ENCODE peak calls at places on chromosomes 4 and X, in five cellular contexts. G, X, S, E and M are unnamed samples.
A peak's percentile ranks its signal among the peaks of the same experiment; 100 is the strongest.

GRCh38 chr4:125315571-125316390 is 1.0 kb downstream of the FAT4 start:
- DNase-seq in G (peak; percentile 72), X (no peak), S (peak; percentile 75), E (peak; percentile 53), M (peak; percentile 31)

GRCh38 chr4:6740347-6740746 is 24.4 kb downstream of the BLOC1S4 start:
- DNase-seq in G (no peak), X (no peak), S (no peak), E (no peak), M (no peak)

GRCh38 chr4:18318682-18319410 is 297.3 kb upstream of the LCORL start:
- DNase-seq in G (peak; percentile 58), X (no peak), S (peak; percentile 16), E (no peak), M (no peak)

GRCh38 chr4:57499786-57500185 is 389.6 kb upstream of the IGFBP7 start:
- DNase-seq in G (no peak), X (no peak), S (no peak), E (no peak), M (peak; percentile 24)

GRCh38 chr4:102623622-102624021 is 122.5 kb downstream of the NFKB1 start:
- DNase-seq in G (no peak), X (no peak), S (peak; percentile 57), E (no peak), M (no peak)

GRCh38 chr4:184163813-184164212 is 53.9 kb downstream of the ENPP6 start:
- DNase-seq in G (peak; percentile 74), X (no peak), S (peak; percentile 88), E (no peak), M (peak; percentile 45)

GRCh38 chr4:173218411-173219125 is 50.0 kb downstream of the GALNT7 start:
- DNase-seq in G (no peak), X (no peak), S (no peak), E (no peak), M (no peak)

GRCh38 chr4:159747983-159748382 is 645.1 kb downstream of the RAPGEF2 start:
- DNase-seq in G (no peak), X (no peak), S (no peak), E (no peak), M (no peak)

GRCh38 chrX:6184900-6185515 is 43.7 kb downstream of the NLGN4X start:
- DNase-seq in G (no peak), X (no peak), S (no peak), E (no peak), M (no peak)

GRCh38 chr4:39933689-39934590 is 43.8 kb downstream of the PDS5A start:
- DNase-seq in G (no peak), X (no peak), S (peak; percentile 21), E (no peak), M (no peak)

GRCh38 chr4:173485164-173485563 is 44.9 kb downstream of the HAND2 start:
- DNase-seq in G (no peak), X (no peak), S (no peak), E (no peak), M (no peak)

GRCh38 chr4:105808030-105808429 is 87.2 kb upstream of the NPNT start:
- DNase-seq in G (no peak), X (no peak), S (no peak), E (no peak), M (no peak)

GRCh38 chr4:31007858-31008257 is 287.7 kb downstream of the PCDH7 start:
- DNase-seq in G (no peak), X (no peak), S (no peak), E (no peak), M (no peak)

GRCh38 chr4:7439699-7440098 is 5.0 kb upstream of the PSAPL1 start:
- DNase-seq in G (no peak), X (no peak), S (no peak), E (no peak), M (no peak)

GRCh38 chr4:144645621-144646522 is at the start of gene HHIP:
- DNase-seq in G (peak; percentile 25), X (no peak), S (peak; percentile 72), E (no peak), M (peak; percentile 26)

DNA sequence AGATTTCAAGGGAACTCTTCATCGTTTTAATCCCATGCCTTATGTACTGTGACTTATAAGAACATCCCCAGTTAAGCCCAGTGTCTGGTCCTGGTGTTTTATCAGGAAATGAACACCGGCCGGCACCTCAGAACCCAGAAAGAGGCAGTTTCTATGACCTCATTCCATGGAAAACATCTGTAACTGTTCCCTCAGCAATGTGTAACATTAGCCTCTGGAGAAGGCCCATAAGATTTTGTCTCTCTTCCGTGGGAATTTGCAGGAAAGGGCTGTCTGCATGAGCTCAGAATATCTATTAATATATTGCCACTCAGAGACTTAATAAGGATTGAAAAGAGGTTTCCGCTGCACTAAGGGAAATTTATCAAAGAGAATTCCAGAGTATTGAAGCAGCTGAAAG is 3.1 kb upstream of the TCEANC start:
- DNase-seq in G (no peak), X (no peak), S (no peak), E (no peak), M (no peak)
- H3K27ac ChIP-seq in G (no peak overlapping the region), X (no peak overlapping the region), S (no peak overlapping the region), E (no peak overlapping the region), M (no peak overlapping the region)

GRCh38 chrX:57817302-57817701 is 93.0 kb downstream of the ZXDA start:
- DNase-seq in G (no peak), X (no peak), S (peak; percentile 5), E (no peak), M (no peak)
- TF ChIP-seq CTCF in G (peak; percentile 65), X (no peak), S (no peak), E (peak; percentile 39), M (peak; percentile 19)

GRCh38 chr4:23902203-23902602 is 12.4 kb upstream of the PPARGC1A start:
- DNase-seq in G (no peak), X (no peak), S (peak; percentile 7), E (no peak), M (no peak)

GRCh38 chr4:23906839-23907238 is 17.0 kb upstream of the PPARGC1A start:
- DNase-seq in G (no peak), X (no peak), S (no peak), E (no peak), M (no peak)

GRCh38 chr4:23900636-23901035 is 10.8 kb upstream of the PPARGC1A start:
- DNase-seq in G (no peak), X (no peak), S (no peak), E (no peak), M (no peak)

GRCh38 chr4:23903859-23904438 is 14.1 kb upstream of the PPARGC1A start:
- DNase-seq in G (no peak), X (no peak), S (no peak), E (no peak), M (no peak)

DNA sequence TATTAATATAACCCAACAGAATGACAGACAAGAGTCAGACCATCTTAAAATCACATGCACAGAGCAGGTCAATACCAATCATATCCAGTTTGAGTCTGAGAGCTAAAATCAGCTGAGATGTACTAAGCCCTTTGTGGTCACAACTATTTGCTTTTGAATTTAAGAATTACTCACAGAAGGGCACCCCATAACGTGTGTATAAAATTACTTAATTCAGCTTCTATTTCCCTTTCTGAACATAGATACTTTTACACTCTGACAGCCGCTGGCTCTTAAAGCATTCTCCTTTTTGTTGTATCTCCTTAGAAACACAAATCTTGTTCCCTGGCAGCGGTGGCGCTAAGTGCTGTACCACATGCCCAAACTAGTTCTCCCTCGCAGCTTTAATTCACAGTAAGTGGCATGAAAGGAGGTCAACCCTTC is 14.8 kb upstream of the PPARGC1A start:
- DNase-seq in G (no peak), X (no peak), S (no peak), E (no peak), M (no peak)
- H3K27ac ChIP-seq in G (no peak overlapping the region), X (no peak overlapping the region), S (no peak overlapping the region), E (no peak overlapping the region), M (no peak overlapping the region)

GRCh38 chrX:130654409-130654970 is 248.5 kb downstream of the ENOX2 start:
- DNase-seq in G (no peak), X (no peak), S (no peak), E (no peak), M (no peak)
- TF ChIP-seq CTCF in G (no peak), X (no peak), S (no peak), E (no peak), M (no peak)

GRCh38 chr4:86955888-86956451 is 21.2 kb downstream of the AFF1 start:
- DNase-seq in G (no peak), X (no peak), S (no peak), E (no peak), M (no peak)
- H3K27ac ChIP-seq in G (no peak overlapping the region), X (no peak overlapping the region), S (no peak overlapping the region), E (no peak overlapping the region), M (no peak overlapping the region)

GRCh38 chrX:72382199-72382590 is 76.5 kb upstream of the CITED1 start:
- DNase-seq in G (no peak), X (no peak), S (no peak), E (no peak), M (no peak)
- TF ChIP-seq CTCF in G (no peak), X (no peak), S (no peak), E (no peak), M (no peak)